ENCODE peak calls at places on chromosomes 12 and 14, in four cellular contexts. P is HFFc6, J is T47D, Y is HT1080. V is an unnamed sample.

GRCh38 chr12:94615284-94616216 is 34.8 kb downstream of the TMCC3 start:
- DNase-seq in P (no peak), J (no peak), Y (peak), V (peak)

GRCh38 chr14:59020382-59020781 is 168.1 kb upstream of the DAAM1 start:
- DNase-seq in P (peak), J (no peak), Y (peak), V (peak)

GRCh38 chr12:11877869-11878780 is 192.6 kb upstream of the BCL2L14 start:
- DNase-seq in P (peak), J (no peak), Y (peak), V (peak)

GRCh38 chr12:102964872-102965271 is 7.4 kb downstream of the ASCL1 start:
- DNase-seq in P (no peak), J (no peak), Y (no peak), V (no peak)

GRCh38 chr12:52234226-52234810 is 1.3 kb downstream of the KRT7 start:
- DNase-seq in P (no peak), J (peak), Y (no peak), V (no peak)

GRCh38 chr14:94056579-94057308 is 24.3 kb downstream of the DDX24 start:
- DNase-seq in P (no peak), J (no peak), Y (no peak), V (peak)

GRCh38 chr14:63840981-63841380 is 11.8 kb upstream of the SYNE2 start:
- DNase-seq in P (no peak), J (no peak), Y (no peak), V (no peak)

GRCh38 chr14:63045234-63045611 is at the start of gene KCNH5:
- DNase-seq in P (no peak), J (no peak), Y (no peak), V (peak)

GRCh38 chr14:50955373-50956043 is 11.2 kb upstream of the PYGL start:
- DNase-seq in P (peak), J (peak), Y (peak), V (peak)

GRCh38 chr12:47902131-47902639 is 2.6 kb downstream of the VDR start:
- DNase-seq in P (no peak), J (no peak), Y (no peak), V (no peak)

GRCh38 chr12:67714648-67715047 is 66.1 kb downstream of the DYRK2 start:
- DNase-seq in P (peak), J (no peak), Y (no peak), V (no peak)

GRCh38 chr12:11731042-11731357 is 81.5 kb downstream of the ETV6 start:
- DNase-seq in P (no peak), J (no peak), Y (no peak), V (no peak)

GRCh38 chr12:6141048-6141447 is 16.6 kb upstream of the VWF start:
- DNase-seq in P (no peak), J (no peak), Y (no peak), V (peak)

GRCh38 chr14:77804592-77804991 is 4.7 kb downstream of the ADCK1 start:
- DNase-seq in P (no peak), J (no peak), Y (peak), V (no peak)

GRCh38 chr14:24267516-24267915 is 3.9 kb downstream of the RABGGTA start:
- DNase-seq in P (no peak), J (no peak), Y (no peak), V (no peak)

GRCh38 chr12:109277899-109278762 is 31.0 kb downstream of the FOXN4 start:
- DNase-seq in P (no peak), J (no peak), Y (no peak), V (no peak)

GRCh38 chr12:50085615-50085928 is 430 bp downstream of the SMARCD1 start:
- DNase-seq in P (no peak), J (no peak), Y (no peak), V (no peak)

GRCh38 chr12:49524660-49525324 is 14.0 kb upstream of the KCNH3 start:
- DNase-seq in P (no peak), J (no peak), Y (no peak), V (no peak)

GRCh38 chr12:53786411-53786810 is 34.6 kb upstream of the CISTR start:
- DNase-seq in P (no peak), J (no peak), Y (no peak), V (no peak)

GRCh38 chr12:4293942-4294505 is 20.5 kb downstream of the CCND2 start:
- DNase-seq in P (no peak), J (no peak), Y (no peak), V (no peak)

GRCh38 chr12:128387811-128388422 is 120.9 kb downstream of the TMEM132C start:
- DNase-seq in P (no peak), J (peak), Y (peak), V (no peak)

GRCh38 chr12:97464241-97465011 is 1.8 kb downstream of the RMST start:
- DNase-seq in P (no peak), J (no peak), Y (no peak), V (no peak)

GRCh38 chr12:27190761-27191160 is 53.3 kb upstream of the STK38L start:
- DNase-seq in P (peak), J (no peak), Y (no peak), V (no peak)

GRCh38 chr14:23364604-23365352 is at the start of gene EFS:
- DNase-seq in P (no peak), J (peak), Y (no peak), V (no peak)

GRCh38 chr14:30621354-30621953 is 665 bp upstream of the SCFD1 start:
- DNase-seq in P (peak), J (no peak), Y (peak), V (no peak)

GRCh38 chr12:108371801-108372344 is 32.8 kb upstream of the CMKLR1 start:
- DNase-seq in P (no peak), J (no peak), Y (peak), V (peak)

GRCh38 chr14:100891051-100891450 is 12.5 kb downstream of the RTL1 start:
- DNase-seq in P (no peak), J (no peak), Y (no peak), V (no peak)

GRCh38 chr14:83129503-83129902 is 1595.8 kb upstream of the SEL1L start:
- DNase-seq in P (no peak), J (no peak), Y (no peak), V (no peak)

GRCh38 chr14:43285575-43285974 is 1221.5 kb downstream of the FSCB start:
- DNase-seq in P (no peak), J (no peak), Y (no peak), V (no peak)

GRCh38 chr12:105467710-105468366 is 137.3 kb downstream of the C12orf75 start:
- DNase-seq in P (no peak), J (no peak), Y (no peak), V (no peak)

GRCh38 chr14:91175802-91176201 is 61.9 kb downstream of the DGLUCY start:
- DNase-seq in P (no peak), J (no peak), Y (no peak), V (no peak)

GRCh38 chr12:53379389-53380103 is 430 bp upstream of the SP1 start:
- DNase-seq in P (peak), J (peak), Y (peak), V (peak)

GRCh38 chr12:93921511-93921910 is 226.9 kb upstream of the PLXNC1 start:
- DNase-seq in P (no peak), J (no peak), Y (no peak), V (no peak)